ENCODE peak calls at places on chromosomes 3 and 15, in nine cellular contexts. R is RWPE1, N is fibroblast of pulmonary artery, I is GM23338, Y is A673, X is HFFc6, W is AG04450, Z is breast epithelium, V is WTC11. F is an unnamed sample.
A peak's percentile ranks its signal among the peaks of the same experiment; 100 is the strongest.

GRCh38 chr15:87564666-87565065 is 691.9 kb downstream of the NTRK3 start:
- DNase-seq in Z (no peak), X (no peak), I (no peak), R (no peak), V (no peak), W (no peak), N (no peak), Y (no peak), F (no peak)

GRCh38 chr3:194985031-194985578 is 285.9 kb downstream of the XXYLT1 start:
- DNase-seq in N (peak; percentile 82), Y (peak; percentile 26), X (peak; percentile 30), W (peak; percentile 41), V (peak; percentile 83), I (peak; percentile 90), R (no peak), Z (peak; percentile 74), F (peak; percentile 69)

GRCh38 chr3:196280689-196281463 is 6.7 kb downstream of the PCYT1A start:
- DNase-seq in V (no peak), N (no peak), X (no peak), R (no peak), Z (no peak), W (no peak), I (no peak), Y (no peak), F (no peak)

GRCh38 chr15:97598353-97598798 is 362.1 kb upstream of the ARRDC4 start:
- DNase-seq in I (no peak), N (no peak), X (no peak), Z (no peak), R (no peak), W (no peak), Y (peak; percentile 27), V (no peak), F (no peak)

GRCh38 chr15:86362556-86362955 is 282.9 kb downstream of the AGBL1 start:
- DNase-seq in X (no peak), Y (no peak), N (no peak), Z (no peak), R (peak; percentile 78), W (no peak), V (no peak), I (no peak), F (no peak)

GRCh38 chr3:111944377-111944776 is 34.4 kb upstream of the ABHD10 start:
- DNase-seq in N (peak; percentile 36), V (no peak), W (no peak), Y (no peak), Z (no peak), I (no peak), X (no peak), R (peak; percentile 29), F (no peak)

GRCh38 chr3:121648219-121648958 is 12.3 kb downstream of the HCLS1 start:
- DNase-seq in R (no peak), V (no peak), N (peak; percentile 47), W (no peak), I (no peak), Y (no peak), X (no peak), Z (no peak), F (no peak)

GRCh38 chr15:78618490-78618934 is 2.3 kb downstream of the CHRNA3 start:
- DNase-seq in R (peak; percentile 88), Y (peak; percentile 82), W (peak; percentile 68), N (peak; percentile 91), Z (peak; percentile 84), I (peak; percentile 96), V (peak; percentile 94), X (peak; percentile 82), F (peak; percentile 71)

GRCh38 chr15:66294157-66294931 is 976 bp downstream of the DIS3L start:
- DNase-seq in I (peak; percentile 32), N (peak; percentile 71), V (no peak), R (peak; percentile 91), Y (peak; percentile 49), W (peak; percentile 24), Z (no peak), X (peak; percentile 86), F (peak; percentile 25)

GRCh38 chr3:144128117-144128892 is 156.7 kb downstream of the DIPK2A start:
- DNase-seq in X (no peak), W (no peak), I (peak; percentile 8), N (no peak), Z (no peak), V (no peak), Y (peak; percentile 4), R (no peak), F (no peak)

GRCh38 chr3:123423026-123423425 is 25.9 kb downstream of the ADCY5 start:
- DNase-seq in Y (no peak), I (no peak), R (no peak), W (no peak), Z (no peak), N (no peak), V (no peak), X (no peak), F (no peak)

GRCh38 chr3:163266731-163267130 is 1770.1 kb downstream of the OTOL1 start:
- DNase-seq in Z (no peak), W (no peak), Y (no peak), N (no peak), R (no peak), X (no peak), I (no peak), V (no peak), F (no peak)

GRCh38 chr3:179811321-179812095 is 158.7 kb downstream of the USP13 start:
- DNase-seq in V (peak; percentile 44), X (peak; percentile 86), Y (peak; percentile 78), I (peak; percentile 90), W (peak; percentile 65), Z (no peak), R (peak; percentile 48), N (peak; percentile 77), F (no peak)

GRCh38 chr3:45407634-45408033 is 19.3 kb downstream of the LARS2 start:
- DNase-seq in W (no peak), R (no peak), Y (no peak), N (no peak), Z (no peak), X (no peak), I (no peak), V (no peak), F (no peak)

GRCh38 chr3:160557571-160557970 is 7.8 kb downstream of the KPNA4 start:
- DNase-seq in W (no peak), N (no peak), X (no peak), I (no peak), Z (no peak), V (no peak), Y (no peak), R (no peak), F (no peak)

GRCh38 chr3:139358857-139359562 is 15.2 kb downstream of the MRPS22 start:
- DNase-seq in R (no peak), W (no peak), N (no peak), Z (no peak), Y (peak; percentile 19), V (no peak), I (no peak), X (no peak), F (no peak)

DNA sequence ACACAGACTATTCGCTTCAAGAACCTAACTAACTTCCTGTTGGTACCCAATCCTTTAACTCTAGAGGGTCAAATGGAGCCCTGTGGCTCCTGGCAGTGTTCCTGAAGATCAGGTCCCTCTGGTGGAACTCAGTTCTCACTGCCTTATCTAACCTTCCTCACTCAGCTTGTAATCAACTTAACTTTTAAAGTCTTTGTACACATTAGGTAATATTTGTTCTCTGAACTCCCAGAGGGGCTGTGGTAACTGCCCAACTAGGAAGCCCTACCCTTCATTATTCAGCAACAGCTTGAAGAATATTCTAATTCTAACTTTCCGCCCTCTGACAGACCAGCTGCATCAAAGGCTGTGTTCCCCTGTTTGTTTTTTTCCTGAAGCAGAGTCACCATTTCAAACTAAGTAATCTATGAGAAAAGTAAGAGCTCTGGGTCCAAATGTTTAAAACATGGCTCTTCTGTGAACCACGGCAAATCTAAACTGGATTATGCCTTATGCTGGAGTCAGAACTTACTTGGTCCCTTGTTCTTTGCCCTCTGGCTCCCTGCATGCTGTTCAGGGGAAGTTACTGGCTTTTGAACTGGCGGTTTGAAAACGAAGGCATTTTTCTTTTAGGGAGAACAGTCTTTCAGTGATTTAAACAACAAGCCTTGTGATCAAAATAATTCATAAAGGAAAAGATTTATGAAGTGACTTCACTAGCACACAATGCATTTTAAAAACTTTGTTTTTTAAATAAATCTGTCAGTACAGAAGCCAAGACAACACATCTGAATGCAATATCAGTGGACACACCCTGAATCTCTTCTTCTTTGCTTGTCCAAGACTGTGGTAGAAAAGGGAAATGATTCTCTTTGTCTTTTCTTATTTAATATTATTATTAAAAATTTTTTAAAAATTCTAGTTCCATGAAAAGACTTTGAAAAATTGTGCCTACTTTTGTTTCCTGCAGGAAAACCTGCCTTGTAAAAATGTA is 365.6 kb downstream of the TIGIT start:
- DNase-seq in Y (no peak), N (no peak), W (no peak), I (peak; percentile 11), X (no peak), R (no peak), V (no peak), Z (no peak), F (no peak)
- TF ChIP-seq CTCF in Y (no peak), N (no peak), W (no peak), I (no peak), X (peak; percentile 27), R (no peak), V (no peak), Z (no peak), F (no peak)

DNA sequence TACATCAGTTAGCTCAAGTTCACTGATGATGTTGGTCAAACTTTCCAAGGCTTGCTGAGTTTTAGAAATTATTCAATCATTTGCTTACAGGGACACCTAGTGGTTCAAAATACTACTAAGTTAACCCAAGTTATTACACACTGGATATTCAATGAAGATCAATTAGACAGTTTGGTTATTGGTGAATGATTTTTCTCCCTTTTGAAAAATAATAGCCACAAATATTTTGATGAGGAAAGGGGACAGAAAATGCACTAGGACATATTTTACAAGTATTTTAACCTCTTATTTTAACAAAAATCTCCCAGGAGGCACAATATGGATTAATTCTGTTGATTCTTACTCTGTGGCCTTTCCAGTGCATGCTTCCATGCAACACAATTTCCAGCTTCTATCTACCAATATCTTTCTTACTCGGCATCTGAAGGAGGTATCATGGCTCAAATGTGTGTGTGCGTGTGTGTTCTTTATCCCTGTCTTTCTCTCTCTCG is 20.1 kb upstream of the GOLGA6L2 start:
- DNase-seq in Z (no peak), X (peak; percentile 40), I (peak; percentile 58), R (peak; percentile 36), N (peak; percentile 55), W (no peak), V (no peak), Y (peak; percentile 41), F (no peak)
- TF ChIP-seq CTCF in Z (no peak), X (peak; percentile 80), I (peak; percentile 66), R (peak; percentile 46), N (peak; percentile 27), W (peak; percentile 19), V (no peak), Y (peak; percentile 46), F (no peak)

DNA sequence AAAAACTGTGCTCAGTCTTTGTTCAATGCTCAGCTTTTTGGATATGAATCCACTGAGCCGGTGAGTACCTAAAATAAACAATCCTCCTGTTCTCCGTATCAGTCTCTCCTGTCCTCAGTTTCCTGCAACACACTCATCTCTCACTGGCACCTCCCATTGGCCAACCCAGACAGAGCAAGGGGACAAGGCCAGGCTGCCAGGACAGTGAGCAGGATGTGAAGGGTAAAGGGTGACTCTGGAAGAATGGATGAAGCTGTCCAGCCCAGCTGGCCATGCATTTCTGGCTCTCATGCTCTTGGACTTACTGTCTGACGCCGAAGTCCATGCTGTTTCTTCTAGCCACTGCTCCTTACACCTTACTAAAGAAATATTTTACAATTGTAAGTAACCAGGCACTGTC is 16.2 kb upstream of the SSUH2 start:
- DNase-seq in N (peak; percentile 3), R (no peak), X (no peak), Z (no peak), W (no peak), I (no peak), Y (no peak), V (no peak), F (no peak)
- TF ChIP-seq CTCF in N (no peak), R (no peak), X (no peak), Z (no peak), W (no peak), I (no peak), Y (no peak), V (no peak), F (no peak)

GRCh38 chr15:74320358-74321247 is 46.8 kb downstream of the CYP11A1 start:
- DNase-seq in W (no peak), N (peak; percentile 58), Z (no peak), I (peak; percentile 84), X (peak; percentile 35), V (peak; percentile 83), Y (peak; percentile 78), R (peak; percentile 30), F (no peak)
- TF ChIP-seq CTCF in W (peak; percentile 71), N (peak; percentile 81), Z (peak; percentile 23), I (peak; percentile 68), X (peak; percentile 90), V (peak; percentile 49), Y (peak; percentile 70), R (peak; percentile 68), F (no peak)